ENCODE peak calls at places on chromosomes 5 and 9, in seven cellular contexts. One of them, this sample, is unnamed.

GRCh38 chr9:5111696-5112095 is 73.7 kb downstream of the INSL6 start:
- DNase-seq in HepG2: no peak
- DNase-seq in Panc1: no peak
- DNase-seq in K562: no peak
- DNase-seq in SK-N-SH: peak; percentile 15
- DNase-seq in GM12878: no peak
- DNase-seq in H1: no peak
- DNase-seq in this sample: no peak

GRCh38 chr5:76960004-76960625 is 7.3 kb downstream of the CRHBP start:
- DNase-seq in K562: no peak
- DNase-seq in GM12878: no peak
- DNase-seq in Panc1: no peak
- DNase-seq in HepG2: no peak
- DNase-seq in H1: no peak
- DNase-seq in SK-N-SH: no peak
- DNase-seq in this sample: no peak

GRCh38 chr9:95084254-95084934 is 233.1 kb downstream of the FANCC start:
- DNase-seq in GM12878: no peak
- DNase-seq in Panc1: no peak
- DNase-seq in K562: no peak
- DNase-seq in H1: no peak
- DNase-seq in HepG2: no peak
- DNase-seq in SK-N-SH: no peak
- DNase-seq in this sample: no peak

GRCh38 chr9:89328064-89328463 is 9.8 kb downstream of the SECISBP2 start:
- DNase-seq in HepG2: no peak
- DNase-seq in Panc1: no peak
- DNase-seq in H1: no peak
- DNase-seq in SK-N-SH: no peak
- DNase-seq in GM12878: no peak
- DNase-seq in K562: no peak
- DNase-seq in this sample: no peak

GRCh38 chr9:4859035-4859434 is 66.3 kb downstream of the RCL1 start:
- DNase-seq in SK-N-SH: no peak
- DNase-seq in H1: no peak
- DNase-seq in K562: no peak
- DNase-seq in GM12878: no peak
- DNase-seq in HepG2: no peak
- DNase-seq in Panc1: no peak
- DNase-seq in this sample: no peak

GRCh38 chr5:54654211-54654610 is 136.7 kb downstream of the SNX18 start:
- DNase-seq in H1: no peak
- DNase-seq in GM12878: no peak
- DNase-seq in SK-N-SH: no peak
- DNase-seq in Panc1: no peak
- DNase-seq in K562: no peak
- DNase-seq in HepG2: no peak
- DNase-seq in this sample: no peak

GRCh38 chr5:176851871-176852270 is 41.5 kb downstream of the UNC5A start:
- DNase-seq in H1: no peak
- DNase-seq in GM12878: no peak
- DNase-seq in SK-N-SH: no peak
- DNase-seq in HepG2: no peak
- DNase-seq in Panc1: no peak
- DNase-seq in K562: no peak
- DNase-seq in this sample: no peak

GRCh38 chr5:140671472-140672210 is 1.7 kb downstream of the DND1 start:
- DNase-seq in H1: no peak
- DNase-seq in Panc1: no peak
- DNase-seq in GM12878: no peak
- DNase-seq in K562: no peak
- DNase-seq in HepG2: no peak
- DNase-seq in SK-N-SH: no peak
- DNase-seq in this sample: no peak

GRCh38 chr5:36875051-36875788 is 1.3 kb upstream of the NIPBL start:
- DNase-seq in GM12878: no peak
- DNase-seq in K562: peak; percentile 39
- DNase-seq in HepG2: peak; percentile 13
- DNase-seq in Panc1: no peak
- DNase-seq in SK-N-SH: peak; percentile 30
- DNase-seq in H1: no peak
- DNase-seq in this sample: no peak

GRCh38 chr5:168327994-168328393 is 36.5 kb downstream of the WWC1 start:
- DNase-seq in GM12878: no peak
- DNase-seq in HepG2: no peak
- DNase-seq in H1: no peak
- DNase-seq in Panc1: no peak
- DNase-seq in SK-N-SH: no peak
- DNase-seq in K562: no peak
- DNase-seq in this sample: no peak

GRCh38 chr9:134379774-134380431 is 53.6 kb downstream of the RXRA start:
- DNase-seq in HepG2: no peak
- DNase-seq in GM12878: no peak
- DNase-seq in K562: no peak
- DNase-seq in H1: no peak
- DNase-seq in SK-N-SH: no peak
- DNase-seq in Panc1: no peak
- DNase-seq in this sample: peak; percentile 47

DNA sequence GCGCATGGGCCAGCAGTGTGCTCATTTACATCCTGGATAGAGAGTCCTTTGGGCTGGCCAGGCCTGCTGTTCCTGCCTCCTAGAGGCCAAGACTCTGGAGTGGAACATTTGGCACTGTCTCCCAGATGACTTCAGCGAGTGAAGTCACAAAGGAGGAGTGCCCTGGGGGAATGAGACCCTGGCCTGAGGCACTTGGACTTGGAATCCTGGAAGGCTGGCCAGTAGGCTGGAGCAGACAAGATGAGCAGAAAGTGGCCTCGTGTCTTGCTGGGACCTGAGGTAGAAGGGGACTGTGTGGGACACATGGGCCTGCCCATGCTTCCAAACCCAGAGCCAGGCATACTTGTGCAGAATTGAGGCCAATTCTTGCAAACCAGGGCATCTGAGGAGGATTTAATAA is at the start of gene TSSK1B:
- DNase-seq in K562: no peak
- DNase-seq in H1: no peak
- DNase-seq in HepG2: no peak
- DNase-seq in Panc1: no peak
- DNase-seq in GM12878: no peak
- DNase-seq in SK-N-SH: no peak
- DNase-seq in this sample: no peak
- TF ChIP-seq SIN3A in K562: no peak
- TF ChIP-seq SIN3A in H1: no peak
- TF ChIP-seq SIN3A in HepG2: no peak
- TF ChIP-seq SIN3A in Panc1: no peak
- TF ChIP-seq SIN3A in GM12878: no peak
- TF ChIP-seq SIN3A in SK-N-SH: no peak
- TF ChIP-seq SIN3A in this sample: no peak

GRCh38 chr9:130918102-130918869 is 20.8 kb downstream of the FIBCD1 start:
- DNase-seq in K562: peak; percentile 66
- DNase-seq in SK-N-SH: no peak
- DNase-seq in H1: no peak
- DNase-seq in Panc1: no peak
- DNase-seq in HepG2: no peak
- DNase-seq in GM12878: no peak
- DNase-seq in this sample: no peak
- H3K27me3 ChIP-seq in K562: peaks cover 100% of the 10 kb centered on the region
- H3K27me3 ChIP-seq in SK-N-SH: no peaks in the 10 kb centered on the region
- H3K27me3 ChIP-seq in H1: no peaks in the 10 kb centered on the region
- H3K27me3 ChIP-seq in Panc1: no peaks in the 10 kb centered on the region
- H3K27me3 ChIP-seq in HepG2: peaks cover 99% of the 10 kb centered on the region
- H3K27me3 ChIP-seq in GM12878: no peaks in the 10 kb centered on the region
- H3K27me3 ChIP-seq in this sample: no peaks in the 10 kb centered on the region

DNA sequence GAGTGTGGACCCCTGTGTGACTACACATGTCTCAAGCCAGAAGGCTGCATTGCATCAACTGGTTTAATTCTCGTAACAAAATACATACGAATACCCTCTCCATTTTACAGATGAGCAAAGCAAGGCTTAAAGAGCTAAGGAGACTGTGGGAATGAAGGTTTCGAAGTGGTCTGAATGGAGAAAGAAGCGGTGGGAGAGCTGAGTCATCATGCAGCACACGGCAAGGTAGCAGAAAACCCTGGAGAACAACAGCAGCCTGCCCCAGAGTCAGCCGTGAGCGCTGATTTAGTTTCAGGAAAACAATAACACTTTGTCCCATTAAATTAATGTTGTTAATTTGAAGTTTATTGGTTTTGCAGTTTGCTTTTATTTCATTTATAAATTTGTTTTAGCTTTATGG is 223.8 kb downstream of the HSPA4 start:
- DNase-seq in GM12878: no peak
- DNase-seq in K562: no peak
- DNase-seq in H1: no peak
- DNase-seq in Panc1: no peak
- DNase-seq in SK-N-SH: no peak
- DNase-seq in HepG2: no peak
- DNase-seq in this sample: no peak
- TF ChIP-seq SIN3A in GM12878: no peak
- TF ChIP-seq SIN3A in K562: no peak
- TF ChIP-seq SIN3A in H1: no peak
- TF ChIP-seq SIN3A in Panc1: no peak
- TF ChIP-seq SIN3A in SK-N-SH: no peak
- TF ChIP-seq SIN3A in HepG2: no peak
- TF ChIP-seq SIN3A in this sample: no peak

GRCh38 chr5:170248172-170248571 is 15.4 kb downstream of the C5orf58 start:
- DNase-seq in Panc1: no peak
- DNase-seq in H1: no peak
- DNase-seq in GM12878: no peak
- DNase-seq in HepG2: no peak
- DNase-seq in K562: no peak
- DNase-seq in SK-N-SH: no peak
- DNase-seq in this sample: no peak
- H3K27me3 ChIP-seq in Panc1: peaks cover 43% of the 10 kb centered on the region
- H3K27me3 ChIP-seq in H1: no peaks in the 10 kb centered on the region
- H3K27me3 ChIP-seq in GM12878: no peaks in the 10 kb centered on the region
- H3K27me3 ChIP-seq in HepG2: no peaks in the 10 kb centered on the region
- H3K27me3 ChIP-seq in K562: no peaks in the 10 kb centered on the region
- H3K27me3 ChIP-seq in SK-N-SH: no peaks in the 10 kb centered on the region
- H3K27me3 ChIP-seq in this sample: peaks cover 66% of the 10 kb centered on the region

DNA sequence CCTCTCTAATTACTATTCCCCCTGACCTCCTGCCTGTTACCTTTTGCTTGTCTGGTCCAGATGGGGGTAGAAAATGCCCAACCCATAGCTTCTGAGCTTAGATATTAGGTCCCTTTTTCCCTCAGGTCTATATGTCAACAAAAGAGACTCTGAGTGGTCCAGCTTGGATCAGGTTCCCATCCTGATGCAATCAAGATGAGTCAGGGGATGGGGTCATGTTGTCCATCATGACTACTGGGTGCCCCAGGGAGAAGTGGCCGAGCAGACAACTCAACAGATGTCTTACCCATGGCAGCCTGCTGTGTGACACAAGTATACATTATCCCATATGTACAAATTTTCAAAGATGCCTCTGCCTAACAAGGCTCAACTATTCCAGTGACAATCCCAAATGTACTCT is 9.1 kb upstream of the ANKH start:
- DNase-seq in HepG2: peak; percentile 69
- DNase-seq in K562: no peak
- DNase-seq in Panc1: no peak
- DNase-seq in SK-N-SH: no peak
- DNase-seq in GM12878: no peak
- DNase-seq in H1: no peak
- DNase-seq in this sample: no peak
- TF ChIP-seq SIN3A in HepG2: no peak
- TF ChIP-seq SIN3A in K562: no peak
- TF ChIP-seq SIN3A in Panc1: no peak
- TF ChIP-seq SIN3A in SK-N-SH: no peak
- TF ChIP-seq SIN3A in GM12878: no peak
- TF ChIP-seq SIN3A in H1: no peak
- TF ChIP-seq SIN3A in this sample: no peak

DNA sequence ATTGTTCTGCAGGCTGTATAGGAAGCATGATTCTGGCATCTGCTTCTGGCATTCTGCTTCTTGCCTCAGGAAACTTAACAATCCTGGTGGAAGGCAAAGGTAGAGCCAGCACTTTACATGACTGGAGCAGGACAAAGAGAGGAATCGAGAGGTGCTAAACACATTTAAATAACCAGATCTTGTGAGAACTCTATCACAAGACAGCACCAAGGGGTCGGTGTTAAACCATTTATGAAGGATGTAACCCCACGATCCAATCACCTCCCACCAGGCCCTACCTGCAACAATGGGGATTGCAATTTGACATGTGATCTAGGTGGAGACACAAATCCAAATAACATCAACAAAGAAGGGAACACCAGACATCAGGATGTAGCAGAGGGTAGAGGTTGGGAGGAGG is 221.5 kb downstream of the CDH12 start:
- DNase-seq in GM12878: no peak
- DNase-seq in K562: no peak
- DNase-seq in SK-N-SH: no peak
- DNase-seq in HepG2: no peak
- DNase-seq in Panc1: no peak
- DNase-seq in H1: no peak
- DNase-seq in this sample: no peak
- H3K27me3 ChIP-seq in GM12878: no peaks in the 10 kb centered on the region
- H3K27me3 ChIP-seq in K562: no peaks in the 10 kb centered on the region
- H3K27me3 ChIP-seq in SK-N-SH: no peaks in the 10 kb centered on the region
- H3K27me3 ChIP-seq in HepG2: no peaks in the 10 kb centered on the region
- H3K27me3 ChIP-seq in Panc1: no peaks in the 10 kb centered on the region
- H3K27me3 ChIP-seq in H1: no peaks in the 10 kb centered on the region
- H3K27me3 ChIP-seq in this sample: no peaks in the 10 kb centered on the region